ENCODE peak calls at places on chromosomes 2 and 18, in seven cellular contexts. L is H1, V is pancreas, J is kidney, K is left ventricle myocardium inferior, S is GM23338, E is fibroblast of lung. W is an unnamed sample. For H3K4me1, the result is how much of the 10 kb centered on the place peaks cover.

GRCh38 chr2:109609352-109610024 is 4.3 kb downstream of the SEPTIN10 start:
- DNase-seq in L (no peak), V (no peak), J (no peak), K (peak), S (peak), E (no peak), W (no peak)

GRCh38 chr2:177771191-177771590 is 301.4 kb downstream of the PDE11A start:
- DNase-seq in L (no peak), V (no peak), J (no peak), K (no peak), S (no peak), E (no peak), W (no peak)

GRCh38 chr2:216073773-216074172 is 7.8 kb downstream of the PECR start:
- DNase-seq in L (no peak), V (no peak), J (no peak), K (no peak), S (no peak), E (no peak), W (no peak)

GRCh38 chr2:196169521-196169920 is 1.9 kb downstream of the STK17B start:
- DNase-seq in L (no peak), V (no peak), J (no peak), K (no peak), S (no peak), E (no peak), W (no peak)

GRCh38 chr2:24925815-24926214 is 5.8 kb upstream of the ADCY3 start:
- DNase-seq in L (no peak), V (no peak), J (no peak), K (no peak), S (no peak), E (no peak), W (no peak)

GRCh38 chr2:141519906-141520305 is 610.9 kb downstream of the LRP1B start:
- DNase-seq in L (no peak), V (no peak), J (no peak), K (no peak), S (no peak), E (no peak), W (no peak)

GRCh38 chr2:39535606-39536185 is 98.6 kb upstream of the MAP4K3 start:
- DNase-seq in L (no peak), V (no peak), J (no peak), K (no peak), S (no peak), E (no peak), W (no peak)

GRCh38 chr2:48339451-48339850 is 190.5 kb upstream of the STON1 start:
- DNase-seq in L (no peak), V (no peak), J (no peak), K (no peak), S (no peak), E (no peak), W (no peak)

GRCh38 chr18:71398530-71398929 is 1109.7 kb downstream of the SOCS6 start:
- DNase-seq in L (peak), V (no peak), J (no peak), K (no peak), S (peak), E (peak), W (no peak)

GRCh38 chr2:98623657-98624056 is 15.3 kb downstream of the UNC50 start:
- DNase-seq in L (no peak), V (no peak), J (peak), K (peak), S (no peak), E (peak), W (no peak)

GRCh38 chr2:170191166-170191872 is 13.4 kb downstream of the MYO3B start:
- DNase-seq in L (no peak), V (no peak), J (no peak), K (no peak), S (no peak), E (no peak), W (no peak)

GRCh38 chr18:58618822-58619553 is 9.9 kb downstream of the ALPK2 start:
- DNase-seq in L (no peak), V (no peak), J (no peak), K (no peak), S (peak), E (peak), W (no peak)

GRCh38 chr2:23905155-23905554 is 21.8 kb downstream of the ATAD2B start:
- DNase-seq in L (no peak), V (no peak), J (no peak), K (no peak), S (no peak), E (no peak), W (no peak)

GRCh38 chr2:100577777-100578176 is 15.0 kb downstream of the PDCL3 start:
- DNase-seq in L (no peak), V (no peak), J (no peak), K (no peak), S (no peak), E (no peak), W (no peak)

GRCh38 chr18:33123852-33124251 is 316.7 kb downstream of the CCDC178 start:
- DNase-seq in L (no peak), V (no peak), J (no peak), K (no peak), S (no peak), E (no peak), W (no peak)

GRCh38 chr2:175111200-175111657 is 56.8 kb downstream of the ATF2 start:
- DNase-seq in L (no peak), V (no peak), J (no peak), K (no peak), S (peak), E (peak), W (no peak)

GRCh38 chr18:72460210-72460680 is 83.9 kb downstream of the CBLN2 start:
- DNase-seq in L (no peak), V (no peak), J (no peak), K (no peak), S (no peak), E (peak), W (no peak)

GRCh38 chr2:79011485-79011884 is 14.0 kb upstream of the REG3G start:
- DNase-seq in L (no peak), V (no peak), J (no peak), K (no peak), S (no peak), E (no peak), W (no peak)

GRCh38 chr18:76801567-76802505 is 20.5 kb upstream of the ZNF236 start:
- DNase-seq in L (peak), V (peak), J (peak), K (peak), S (peak), E (peak), W (peak)

GRCh38 chr18:47254341-47254939 is 3.0 kb upstream of the SKOR2 start:
- DNase-seq in L (peak), V (peak), J (peak), K (peak), S (peak), E (peak), W (no peak)

GRCh38 chr2:128324008-128324896 is 5.6 kb upstream of the HS6ST1 start:
- DNase-seq in L (no peak), V (no peak), J (peak), K (no peak), S (no peak), E (no peak), W (no peak)

GRCh38 chr2:158099716-158100115 is 2.0 kb upstream of the UPP2 start:
- DNase-seq in L (no peak), V (no peak), J (peak), K (no peak), S (no peak), E (peak), W (no peak)

GRCh38 chr2:36516136-36516870 is 81.7 kb downstream of the FEZ2 start:
- DNase-seq in L (no peak), V (no peak), J (no peak), K (no peak), S (no peak), E (peak), W (no peak)

GRCh38 chr2:239116456-239117246 is 268.8 kb downstream of the TWIST2 start:
- DNase-seq in L (no peak), V (no peak), J (no peak), K (no peak), S (no peak), E (peak), W (no peak)

GRCh38 chr2:230721712-230722111 is 9.1 kb downstream of the CAB39 start:
- DNase-seq in L (no peak), V (no peak), J (no peak), K (no peak), S (peak), E (no peak), W (no peak)

DNA sequence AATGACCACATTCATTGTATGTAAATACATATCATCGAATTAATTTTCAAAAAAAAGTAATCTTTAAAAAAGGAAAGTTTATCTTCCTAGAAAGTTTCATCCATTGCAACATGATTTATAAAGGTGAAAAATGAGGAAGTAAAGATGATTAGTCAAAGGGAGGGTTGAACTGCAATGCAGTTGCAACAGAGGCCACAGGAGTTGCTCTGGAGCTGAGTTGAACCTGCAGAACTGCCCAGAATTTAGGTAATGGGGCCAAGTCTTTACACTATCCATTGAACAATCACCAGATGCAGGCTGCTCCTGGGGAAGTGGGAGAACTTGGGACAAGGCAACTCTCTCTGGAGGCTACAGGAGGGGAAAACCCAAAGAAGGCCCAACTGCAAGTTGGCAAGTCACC is 390.7 kb downstream of the METTL4 start:
- DNase-seq in L (no peak), V (no peak), J (no peak), K (no peak), S (no peak), E (no peak), W (no peak)
- TF ChIP-seq CTCF in L (no peak), V (no peak), J (no peak), K (no peak), S (no peak), E (no peak), W (no peak)

GRCh38 chr2:200786423-200786822 is 25.3 kb upstream of the BZW1 start:
- DNase-seq in L (no peak), V (no peak), J (no peak), K (no peak), S (no peak), E (peak), W (no peak)
- H3K4me1 ChIP-seq in L (under half), V (under half), J (under half), K (under half), S (under half), E (under half), W (under half)

DNA sequence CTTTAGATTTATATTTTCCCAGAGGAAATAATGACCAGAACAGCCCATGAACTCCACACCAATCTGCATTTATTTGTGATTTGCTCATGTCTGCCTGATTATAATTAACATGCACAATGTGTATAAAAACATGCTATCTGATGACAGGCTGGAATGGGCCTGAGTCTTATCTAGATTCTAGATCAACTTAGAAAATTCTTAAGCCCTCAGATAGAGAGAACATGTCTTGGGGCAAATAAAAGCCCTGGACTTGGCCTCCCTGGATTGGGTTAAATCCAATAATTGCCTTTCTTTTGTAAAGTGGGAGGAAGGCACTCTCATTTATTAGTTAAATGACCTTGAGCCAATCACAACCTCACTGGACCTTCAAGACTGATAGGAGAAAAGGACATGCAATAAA is 61.8 kb downstream of the EVA1A start:
- DNase-seq in L (no peak), V (no peak), J (no peak), K (no peak), S (no peak), E (no peak), W (no peak)
- TF ChIP-seq CTCF in L (no peak), V (no peak), J (no peak), K (no peak), S (no peak), E (no peak), W (no peak)

GRCh38 chr2:134143568-134143967 is 110.3 kb upstream of the MGAT5 start:
- DNase-seq in L (no peak), V (no peak), J (no peak), K (no peak), S (no peak), E (no peak), W (no peak)
- H3K4me1 ChIP-seq in L (under half), V (under half), J (under half), K (half or more), S (under half), E (under half), W (under half)

DNA sequence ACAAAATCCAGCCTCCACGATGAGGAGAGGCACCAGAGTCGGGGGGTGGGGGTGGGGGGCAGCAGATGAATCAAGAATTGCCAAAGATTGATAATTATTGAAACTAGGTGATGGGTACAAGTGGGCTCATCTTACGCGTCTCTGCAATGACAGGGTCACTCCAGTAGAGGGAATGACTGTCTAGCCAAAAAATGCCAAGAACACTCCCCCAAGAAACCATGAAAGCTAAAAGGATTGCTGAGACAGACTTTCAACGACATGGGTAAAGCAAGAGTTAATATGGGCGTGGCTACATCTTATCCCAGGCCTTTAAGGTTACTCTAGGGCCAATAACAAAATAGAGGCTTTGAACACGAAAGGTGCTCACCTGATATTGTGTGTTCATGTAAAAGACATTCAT is 86.5 kb downstream of the STK39 start:
- DNase-seq in L (no peak), V (no peak), J (no peak), K (no peak), S (peak), E (peak), W (no peak)
- TF ChIP-seq CTCF in L (peak), V (no peak), J (no peak), K (peak), S (peak), E (peak), W (no peak)

DNA sequence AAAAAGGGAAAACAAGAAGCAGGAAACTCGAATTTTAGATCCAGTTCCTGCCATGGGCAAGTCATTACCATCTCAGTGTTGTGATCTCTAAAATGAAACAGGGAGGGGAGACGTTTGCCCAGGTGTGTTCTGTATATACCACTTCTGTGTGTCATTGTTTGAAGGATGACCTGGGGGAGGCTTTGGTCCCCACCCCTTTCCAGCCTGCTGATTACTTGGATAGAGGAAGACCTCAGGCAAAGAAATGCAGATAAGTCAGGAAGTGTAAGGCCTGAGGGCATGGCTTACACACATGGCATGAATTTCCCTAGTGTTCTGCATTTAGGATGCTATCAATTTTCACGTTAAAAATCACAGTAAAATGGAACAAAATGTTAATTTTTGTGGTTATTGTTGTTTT is 205.3 kb upstream of the CXCR4 start:
- DNase-seq in L (no peak), V (no peak), J (no peak), K (no peak), S (no peak), E (no peak), W (no peak)
- H3K4me1 ChIP-seq in L (under half), V (under half), J (under half), K (under half), S (under half), E (under half), W (under half)

GRCh38 chr18:3333056-3333720 is 71.3 kb downstream of the MYL12B start:
- DNase-seq in L (no peak), V (no peak), J (no peak), K (no peak), S (peak), E (peak), W (no peak)
- TF ChIP-seq CTCF in L (no peak), V (no peak), J (no peak), K (no peak), S (no peak), E (no peak), W (no peak)

GRCh38 chr2:237230355-237230754 is 144.7 kb downstream of the COPS8 start:
- DNase-seq in L (no peak), V (no peak), J (no peak), K (no peak), S (no peak), E (no peak), W (no peak)

GRCh38 chr2:237232166-237232565 is 146.5 kb downstream of the COPS8 start:
- DNase-seq in L (no peak), V (no peak), J (no peak), K (no peak), S (no peak), E (no peak), W (no peak)

GRCh38 chr2:237229905-237230304 is 144.2 kb downstream of the COPS8 start:
- DNase-seq in L (no peak), V (no peak), J (no peak), K (no peak), S (no peak), E (no peak), W (no peak)

GRCh38 chr2:237234268-237234667 is 148.6 kb downstream of the COPS8 start:
- DNase-seq in L (no peak), V (no peak), J (no peak), K (no peak), S (no peak), E (no peak), W (no peak)

GRCh38 chr2:237231593-237231992 is 145.9 kb downstream of the COPS8 start:
- DNase-seq in L (no peak), V (no peak), J (no peak), K (no peak), S (no peak), E (no peak), W (no peak)
- H3K4me1 ChIP-seq in L (under half), V (under half), J (under half), K (under half), S (under half), E (under half), W (under half)

DNA sequence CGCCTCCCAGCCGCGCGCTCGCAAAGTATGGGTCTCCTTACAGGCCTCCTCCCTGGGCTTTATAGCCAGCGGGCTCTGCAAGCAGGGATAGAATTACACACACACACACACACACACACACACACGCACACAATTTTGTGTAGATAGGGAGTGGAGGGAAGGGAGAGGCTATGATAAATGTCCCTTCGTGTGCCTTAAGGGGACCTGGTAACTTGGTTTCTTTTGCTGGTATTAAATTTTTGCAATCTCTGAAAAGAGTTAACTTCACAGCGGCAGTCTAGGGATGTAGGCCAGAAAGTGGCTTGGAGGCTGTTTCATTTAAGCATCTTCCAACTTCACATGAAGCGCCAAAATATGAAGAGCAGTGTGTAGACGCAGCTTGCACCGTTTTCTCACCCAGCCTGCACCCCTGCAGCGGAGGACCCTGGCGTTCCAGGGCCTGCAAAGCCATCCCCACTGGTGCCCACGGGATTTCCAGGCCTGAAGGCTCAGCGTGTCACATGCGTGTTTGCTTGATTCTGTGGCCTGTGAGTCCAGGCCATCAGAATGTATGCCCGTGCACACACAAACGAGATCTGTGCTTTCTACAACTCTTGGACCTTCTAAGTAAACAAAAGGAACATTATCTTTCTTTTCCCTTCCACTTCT is 87.1 kb upstream of the EPB41L3 start:
- DNase-seq in L (no peak), V (no peak), J (peak), K (no peak), S (no peak), E (peak), W (no peak)
- TF ChIP-seq CTCF in L (no peak), V (no peak), J (no peak), K (no peak), S (no peak), E (no peak), W (no peak)

GRCh38 chr2:191170301-191170636 is 19.5 kb upstream of the STAT4 start:
- DNase-seq in L (no peak), V (no peak), J (no peak), K (no peak), S (no peak), E (no peak), W (no peak)

GRCh38 chr2:191170773-191171172 is 20.0 kb upstream of the STAT4 start:
- DNase-seq in L (no peak), V (no peak), J (no peak), K (no peak), S (no peak), E (no peak), W (no peak)

GRCh38 chr2:191173206-191173605 is 22.4 kb upstream of the STAT4 start:
- DNase-seq in L (no peak), V (no peak), J (no peak), K (no peak), S (no peak), E (no peak), W (no peak)

GRCh38 chr2:191171291-191171690 is 20.5 kb upstream of the STAT4 start:
- DNase-seq in L (no peak), V (no peak), J (no peak), K (no peak), S (no peak), E (no peak), W (no peak)

DNA sequence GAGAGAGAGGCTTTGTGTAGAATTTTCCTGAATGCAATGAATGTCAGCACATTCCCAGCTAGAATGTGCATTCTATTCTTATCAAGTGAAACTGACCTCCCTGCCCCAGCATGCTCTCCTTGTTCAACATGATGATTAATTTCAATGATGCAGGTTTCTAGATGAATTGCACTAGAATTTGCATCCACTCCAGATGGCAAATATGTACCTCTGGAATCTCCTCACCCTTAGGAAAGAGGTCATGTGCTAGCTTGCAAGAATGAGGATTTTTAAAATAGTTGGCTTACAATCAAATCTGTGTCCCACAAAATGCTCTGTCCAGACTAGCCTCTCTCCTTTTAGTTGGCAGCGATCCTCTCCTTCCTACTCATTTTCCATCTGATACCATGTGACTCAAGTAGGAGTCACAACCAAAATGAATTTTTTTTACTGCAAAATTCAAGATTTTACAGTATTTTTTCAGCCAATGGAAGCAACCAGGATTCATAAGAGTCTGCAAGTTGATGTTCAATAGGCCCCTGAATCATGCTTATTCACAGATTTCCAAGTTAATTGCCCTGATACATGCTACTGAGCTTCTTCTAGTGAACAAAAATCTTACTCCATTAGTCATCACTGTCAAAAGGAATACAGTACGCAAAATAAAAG is 21.0 kb upstream of the STAT4 start:
- DNase-seq in L (no peak), V (no peak), J (no peak), K (no peak), S (peak), E (peak), W (no peak)
- H3K4me1 ChIP-seq in L (under half), V (under half), J (under half), K (under half), S (under half), E (under half), W (under half)

W was measured in transverse colon.